ENCODE peak calls at places on chromosomes 16 and 17, in nine cellular contexts. One of them, this sample, is unnamed.

GRCh38 chr17:63997341-63998048 is 656 bp upstream of the PRR29 start:
- DNase-seq in CD8-positive, alpha-beta T cell: no peak
- DNase-seq in small intestine: no peak
- DNase-seq in naive thymus-derived CD4-positive, alpha-beta T cell: no peak
- DNase-seq in heart left ventricle: no peak
- DNase-seq in kidney: no peak
- DNase-seq in CD8-positive, alpha-beta memory T cell: no peak
- DNase-seq in PC-9: no peak
- DNase-seq in keratinocyte: no peak
- DNase-seq in this sample: no peak

GRCh38 chr17:28327031-28327607 is 8.1 kb downstream of the TMEM97 start:
- DNase-seq in CD8-positive, alpha-beta T cell: no peak
- DNase-seq in small intestine: no peak
- DNase-seq in naive thymus-derived CD4-positive, alpha-beta T cell: no peak
- DNase-seq in heart left ventricle: no peak
- DNase-seq in kidney: no peak
- DNase-seq in CD8-positive, alpha-beta memory T cell: no peak
- DNase-seq in PC-9: no peak
- DNase-seq in keratinocyte: no peak
- DNase-seq in this sample: peak; percentile 17

GRCh38 chr17:57649731-57650484 is 95.2 kb downstream of the CCDC182 start:
- DNase-seq in CD8-positive, alpha-beta T cell: no peak
- DNase-seq in small intestine: no peak
- DNase-seq in naive thymus-derived CD4-positive, alpha-beta T cell: no peak
- DNase-seq in heart left ventricle: no peak
- DNase-seq in kidney: no peak
- DNase-seq in CD8-positive, alpha-beta memory T cell: no peak
- DNase-seq in PC-9: no peak
- DNase-seq in keratinocyte: no peak
- DNase-seq in this sample: no peak

GRCh38 chr16:73050115-73051099 is 2.5 kb upstream of the ZFHX3 start:
- DNase-seq in CD8-positive, alpha-beta T cell: no peak
- DNase-seq in small intestine: no peak
- DNase-seq in naive thymus-derived CD4-positive, alpha-beta T cell: no peak
- DNase-seq in heart left ventricle: no peak
- DNase-seq in kidney: no peak
- DNase-seq in CD8-positive, alpha-beta memory T cell: no peak
- DNase-seq in PC-9: no peak
- DNase-seq in keratinocyte: no peak
- DNase-seq in this sample: no peak

GRCh38 chr17:67608691-67609090 is 109.0 kb upstream of the NOL11 start:
- DNase-seq in CD8-positive, alpha-beta T cell: no peak
- DNase-seq in small intestine: no peak
- DNase-seq in naive thymus-derived CD4-positive, alpha-beta T cell: no peak
- DNase-seq in heart left ventricle: no peak
- DNase-seq in kidney: no peak
- DNase-seq in CD8-positive, alpha-beta memory T cell: no peak
- DNase-seq in PC-9: peak; percentile 14
- DNase-seq in keratinocyte: peak; percentile 25
- DNase-seq in this sample: no peak

GRCh38 chr17:16986391-16986790 is 14.5 kb upstream of the TNFRSF13B start:
- DNase-seq in CD8-positive, alpha-beta T cell: no peak
- DNase-seq in small intestine: no peak
- DNase-seq in naive thymus-derived CD4-positive, alpha-beta T cell: no peak
- DNase-seq in heart left ventricle: no peak
- DNase-seq in kidney: no peak
- DNase-seq in CD8-positive, alpha-beta memory T cell: no peak
- DNase-seq in PC-9: peak; percentile 23
- DNase-seq in keratinocyte: peak; percentile 5
- DNase-seq in this sample: no peak

GRCh38 chr16:67537270-67537635 is 8.6 kb downstream of the RIPOR1 start:
- DNase-seq in CD8-positive, alpha-beta T cell: peak; percentile 38
- DNase-seq in small intestine: no peak
- DNase-seq in naive thymus-derived CD4-positive, alpha-beta T cell: no peak
- DNase-seq in heart left ventricle: peak; percentile 83
- DNase-seq in kidney: peak; percentile 92
- DNase-seq in CD8-positive, alpha-beta memory T cell: no peak
- DNase-seq in PC-9: peak; percentile 56
- DNase-seq in keratinocyte: no peak
- DNase-seq in this sample: no peak

GRCh38 chr16:11232302-11232851 is 23.6 kb downstream of the SOCS1 start:
- DNase-seq in CD8-positive, alpha-beta T cell: no peak
- DNase-seq in small intestine: no peak
- DNase-seq in naive thymus-derived CD4-positive, alpha-beta T cell: no peak
- DNase-seq in heart left ventricle: no peak
- DNase-seq in kidney: no peak
- DNase-seq in CD8-positive, alpha-beta memory T cell: no peak
- DNase-seq in PC-9: no peak
- DNase-seq in keratinocyte: no peak
- DNase-seq in this sample: no peak

GRCh38 chr16:57383276-57384247 is 11.3 kb downstream of the CX3CL1 start:
- DNase-seq in CD8-positive, alpha-beta T cell: no peak
- DNase-seq in small intestine: no peak
- DNase-seq in naive thymus-derived CD4-positive, alpha-beta T cell: no peak
- DNase-seq in heart left ventricle: no peak
- DNase-seq in kidney: no peak
- DNase-seq in CD8-positive, alpha-beta memory T cell: no peak
- DNase-seq in PC-9: peak; percentile 52
- DNase-seq in keratinocyte: no peak
- DNase-seq in this sample: peak; percentile 48

GRCh38 chr17:42553161-42553818 is 567 bp downstream of the HSD17B1 start:
- DNase-seq in CD8-positive, alpha-beta T cell: no peak
- DNase-seq in small intestine: no peak
- DNase-seq in naive thymus-derived CD4-positive, alpha-beta T cell: no peak
- DNase-seq in heart left ventricle: no peak
- DNase-seq in kidney: no peak
- DNase-seq in CD8-positive, alpha-beta memory T cell: no peak
- DNase-seq in PC-9: no peak
- DNase-seq in keratinocyte: no peak
- DNase-seq in this sample: no peak

GRCh38 chr16:68310441-68311315 is at the start of the genes PRMT7 and SLC7A6OS:
- DNase-seq in CD8-positive, alpha-beta T cell: peak; percentile 88
- DNase-seq in small intestine: peak; percentile 94
- DNase-seq in naive thymus-derived CD4-positive, alpha-beta T cell: peak; percentile 93
- DNase-seq in heart left ventricle: peak; percentile 94
- DNase-seq in kidney: peak; percentile 95
- DNase-seq in CD8-positive, alpha-beta memory T cell: peak; percentile 92
- DNase-seq in PC-9: peak; percentile 87
- DNase-seq in keratinocyte: peak; percentile 36
- DNase-seq in this sample: peak; percentile 89

DNA sequence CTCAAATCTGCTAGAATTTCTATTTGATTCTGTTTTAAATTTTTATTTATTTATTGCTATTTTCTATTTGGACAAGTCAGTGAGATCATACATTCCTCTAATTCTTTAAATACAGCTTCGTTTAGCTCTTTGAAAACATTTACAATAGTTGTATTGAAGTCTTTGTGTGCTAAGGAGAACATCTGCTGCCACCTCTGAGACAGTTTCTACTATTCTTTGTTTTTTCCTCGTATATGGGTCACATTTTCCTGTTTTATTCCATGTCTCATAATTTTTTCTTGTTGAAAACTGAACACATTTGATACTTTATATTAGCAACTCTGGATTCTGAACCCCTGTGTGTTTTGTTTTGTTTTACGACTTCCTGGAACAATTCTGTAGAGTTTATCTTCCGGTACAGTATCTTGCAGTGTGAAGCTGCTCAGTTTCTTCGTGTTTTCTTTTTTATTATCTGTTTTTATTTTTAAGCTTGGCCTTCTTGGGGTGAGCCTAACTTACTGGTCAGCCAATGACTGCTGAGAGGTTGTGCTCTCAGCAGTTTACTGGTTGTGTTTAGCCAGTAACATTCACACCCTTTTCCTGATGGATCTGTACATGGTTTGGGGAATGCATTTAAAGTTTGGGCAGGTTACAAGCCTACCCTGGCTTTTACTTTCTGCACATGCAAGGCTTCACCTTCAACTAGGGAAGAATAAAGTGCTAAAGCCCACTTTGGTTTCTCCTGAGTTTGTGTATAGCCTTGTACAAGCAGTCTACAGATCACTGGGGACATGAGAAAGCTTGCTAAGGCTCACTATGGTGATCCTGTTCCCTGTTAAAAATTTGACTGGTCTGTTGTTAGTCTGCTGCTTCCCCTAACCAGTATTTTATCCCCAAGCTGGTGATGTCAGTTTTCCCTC is 99.1 kb downstream of the CA4 start:
- DNase-seq in CD8-positive, alpha-beta T cell: no peak
- DNase-seq in small intestine: peak; percentile 27
- DNase-seq in naive thymus-derived CD4-positive, alpha-beta T cell: no peak
- DNase-seq in heart left ventricle: no peak
- DNase-seq in kidney: no peak
- DNase-seq in CD8-positive, alpha-beta memory T cell: no peak
- DNase-seq in PC-9: no peak
- DNase-seq in keratinocyte: no peak
- DNase-seq in this sample: no peak
- H3K27ac ChIP-seq in CD8-positive, alpha-beta T cell: no peak overlapping the region
- H3K27ac ChIP-seq in small intestine: no peak overlapping the region
- H3K27ac ChIP-seq in naive thymus-derived CD4-positive, alpha-beta T cell: no peak overlapping the region
- H3K27ac ChIP-seq in heart left ventricle: no peak overlapping the region
- H3K27ac ChIP-seq in kidney: no peak overlapping the region
- H3K27ac ChIP-seq in CD8-positive, alpha-beta memory T cell: no peak overlapping the region
- H3K27ac ChIP-seq in PC-9: no peak overlapping the region
- H3K27ac ChIP-seq in keratinocyte: no peak overlapping the region
- H3K27ac ChIP-seq in this sample: peak overlapping the region; percentile 89

GRCh38 chr17:76542566-76542971 is 2.7 kb downstream of the PRCD start:
- DNase-seq in CD8-positive, alpha-beta T cell: no peak
- DNase-seq in small intestine: peak; percentile 45
- DNase-seq in naive thymus-derived CD4-positive, alpha-beta T cell: no peak
- DNase-seq in heart left ventricle: peak; percentile 22
- DNase-seq in kidney: peak; percentile 50
- DNase-seq in CD8-positive, alpha-beta memory T cell: no peak
- DNase-seq in PC-9: no peak
- DNase-seq in keratinocyte: no peak
- DNase-seq in this sample: no peak

GRCh38 chr17:76544916-76545365 is 5.1 kb downstream of the PRCD start:
- DNase-seq in CD8-positive, alpha-beta T cell: no peak
- DNase-seq in small intestine: no peak
- DNase-seq in naive thymus-derived CD4-positive, alpha-beta T cell: no peak
- DNase-seq in heart left ventricle: no peak
- DNase-seq in kidney: peak; percentile 64
- DNase-seq in CD8-positive, alpha-beta memory T cell: no peak
- DNase-seq in PC-9: no peak
- DNase-seq in keratinocyte: no peak
- DNase-seq in this sample: no peak

GRCh38 chr17:76542984-76543383 is 3.1 kb downstream of the PRCD start:
- DNase-seq in CD8-positive, alpha-beta T cell: no peak
- DNase-seq in small intestine: no peak
- DNase-seq in naive thymus-derived CD4-positive, alpha-beta T cell: no peak
- DNase-seq in heart left ventricle: peak; percentile 24
- DNase-seq in kidney: peak; percentile 37
- DNase-seq in CD8-positive, alpha-beta memory T cell: no peak
- DNase-seq in PC-9: no peak
- DNase-seq in keratinocyte: no peak
- DNase-seq in this sample: no peak

GRCh38 chr17:76544123-76544915 is 4.5 kb downstream of the PRCD start:
- DNase-seq in CD8-positive, alpha-beta T cell: no peak
- DNase-seq in small intestine: no peak
- DNase-seq in naive thymus-derived CD4-positive, alpha-beta T cell: no peak
- DNase-seq in heart left ventricle: peak; percentile 80
- DNase-seq in kidney: peak; percentile 73
- DNase-seq in CD8-positive, alpha-beta memory T cell: no peak
- DNase-seq in PC-9: no peak
- DNase-seq in keratinocyte: no peak
- DNase-seq in this sample: no peak

DNA sequence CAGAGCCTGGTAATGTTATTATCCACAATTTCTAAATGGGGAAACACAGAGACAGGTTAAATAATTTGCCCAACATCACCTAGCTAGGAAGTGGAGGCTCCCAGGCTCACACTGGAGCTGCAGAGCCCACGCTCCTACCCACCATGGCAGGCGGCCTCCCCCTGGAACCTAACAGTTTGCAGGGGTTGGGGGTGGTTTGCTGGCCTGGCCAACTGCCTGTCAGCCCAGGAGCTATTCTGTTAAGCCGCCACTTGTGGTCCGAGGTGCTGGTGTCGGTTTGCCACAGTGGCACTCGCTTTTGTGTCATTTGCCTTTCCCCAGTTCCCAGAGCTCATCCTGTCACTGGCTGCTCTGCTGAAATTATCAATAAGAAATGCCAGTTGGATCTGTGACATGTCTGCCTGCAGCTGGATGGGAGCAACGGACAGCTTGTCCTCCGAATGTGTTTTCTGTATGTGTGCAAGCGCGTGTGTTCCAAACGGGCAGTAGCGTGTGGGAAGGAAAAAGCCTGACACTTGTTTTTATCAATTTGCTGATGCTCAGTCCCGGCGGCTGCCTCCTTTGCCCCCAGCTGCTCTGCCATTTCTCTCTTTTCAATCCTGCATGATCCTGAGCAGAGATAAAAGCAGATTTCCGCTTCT is 3.8 kb downstream of the PRCD start:
- DNase-seq in CD8-positive, alpha-beta T cell: no peak
- DNase-seq in small intestine: no peak
- DNase-seq in naive thymus-derived CD4-positive, alpha-beta T cell: no peak
- DNase-seq in heart left ventricle: peak; percentile 30
- DNase-seq in kidney: peak; percentile 56
- DNase-seq in CD8-positive, alpha-beta memory T cell: no peak
- DNase-seq in PC-9: no peak
- DNase-seq in keratinocyte: no peak
- DNase-seq in this sample: no peak
- H3K4me3 ChIP-seq in CD8-positive, alpha-beta T cell: no peak overlapping the region
- H3K4me3 ChIP-seq in small intestine: no peak overlapping the region
- H3K4me3 ChIP-seq in naive thymus-derived CD4-positive, alpha-beta T cell: no peak overlapping the region
- H3K4me3 ChIP-seq in heart left ventricle: no peak overlapping the region
- H3K4me3 ChIP-seq in kidney: no peak overlapping the region
- H3K4me3 ChIP-seq in CD8-positive, alpha-beta memory T cell: no peak overlapping the region
- H3K4me3 ChIP-seq in PC-9: no peak overlapping the region
- H3K4me3 ChIP-seq in keratinocyte: no peak overlapping the region
- H3K4me3 ChIP-seq in this sample: no peak overlapping the region

GRCh38 chr17:66466421-66466820 is 164.0 kb downstream of the PRKCA start:
- DNase-seq in CD8-positive, alpha-beta T cell: no peak
- DNase-seq in small intestine: no peak
- DNase-seq in naive thymus-derived CD4-positive, alpha-beta T cell: no peak
- DNase-seq in heart left ventricle: no peak
- DNase-seq in kidney: no peak
- DNase-seq in CD8-positive, alpha-beta memory T cell: no peak
- DNase-seq in PC-9: no peak
- DNase-seq in keratinocyte: no peak
- DNase-seq in this sample: no peak
- H3K4me1 ChIP-seq in CD8-positive, alpha-beta T cell: peaks cover 23% of the 10 kb centered on the region
- H3K4me1 ChIP-seq in small intestine: peaks cover 16% of the 10 kb centered on the region
- H3K4me1 ChIP-seq in naive thymus-derived CD4-positive, alpha-beta T cell: peaks cover 14% of the 10 kb centered on the region
- H3K4me1 ChIP-seq in heart left ventricle: peaks cover 41% of the 10 kb centered on the region
- H3K4me1 ChIP-seq in kidney: peaks cover 20% of the 10 kb centered on the region
- H3K4me1 ChIP-seq in CD8-positive, alpha-beta memory T cell: peaks cover 38% of the 10 kb centered on the region
- H3K4me1 ChIP-seq in PC-9: peaks cover 74% of the 10 kb centered on the region
- H3K4me1 ChIP-seq in keratinocyte: peaks cover 54% of the 10 kb centered on the region
- H3K4me1 ChIP-seq in this sample: peaks cover 94% of the 10 kb centered on the region

DNA sequence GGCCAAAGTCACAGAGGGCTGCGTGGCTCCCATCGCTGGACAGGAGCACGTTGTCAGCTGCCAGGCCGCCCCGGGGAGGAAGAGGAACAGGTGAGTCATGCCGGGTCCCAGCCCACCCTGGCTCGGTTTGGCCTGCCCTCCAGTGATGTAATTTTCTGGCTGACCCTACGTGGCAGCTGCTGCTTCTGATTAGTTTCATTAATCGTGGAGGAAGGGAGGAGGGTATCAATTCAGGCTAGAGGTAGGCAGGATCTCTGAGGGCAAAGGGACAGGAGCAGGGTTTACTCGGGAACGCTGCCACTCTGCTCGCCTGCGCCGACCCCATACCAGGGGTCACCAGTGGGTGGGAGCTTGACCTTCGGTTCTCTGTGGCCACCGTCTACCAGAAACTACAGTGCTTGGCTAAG is 11.7 kb upstream of the SPATA32 start:
- DNase-seq in CD8-positive, alpha-beta T cell: no peak
- DNase-seq in small intestine: no peak
- DNase-seq in naive thymus-derived CD4-positive, alpha-beta T cell: no peak
- DNase-seq in heart left ventricle: no peak
- DNase-seq in kidney: peak; percentile 63
- DNase-seq in CD8-positive, alpha-beta memory T cell: no peak
- DNase-seq in PC-9: no peak
- DNase-seq in keratinocyte: no peak
- DNase-seq in this sample: no peak
- H3K27ac ChIP-seq in CD8-positive, alpha-beta T cell: no peak overlapping the region
- H3K27ac ChIP-seq in small intestine: no peak overlapping the region
- H3K27ac ChIP-seq in naive thymus-derived CD4-positive, alpha-beta T cell: no peak overlapping the region
- H3K27ac ChIP-seq in heart left ventricle: no peak overlapping the region
- H3K27ac ChIP-seq in kidney: no peak overlapping the region
- H3K27ac ChIP-seq in CD8-positive, alpha-beta memory T cell: no peak overlapping the region
- H3K27ac ChIP-seq in PC-9: no peak overlapping the region
- H3K27ac ChIP-seq in keratinocyte: no peak overlapping the region
- H3K27ac ChIP-seq in this sample: no peak overlapping the region